ENCODE peak calls at places on chromosome 21, in six cellular contexts. O is RWPE1, Y is AG10803, Q is PC-3, P is fibroblast of pulmonary artery, G is cardiac muscle cell. E is an unnamed sample.

GRCh38 chr21:15437873-15438272 is 291.9 kb upstream of the USP25 start:
- DNase-seq in O (no peak), Y (peak), Q (peak), P (peak), G (peak), E (peak)

GRCh38 chr21:16767201-16767600 is 745.6 kb upstream of the CXADR start:
- DNase-seq in O (no peak), Y (no peak), Q (no peak), P (no peak), G (no peak), E (no peak)

GRCh38 chr21:14923468-14923867 is 141.3 kb downstream of the NRIP1 start:
- DNase-seq in O (no peak), Y (peak), Q (no peak), P (peak), G (peak), E (no peak)

GRCh38 chr21:42533963-42534355 is 20.3 kb downstream of the SLC37A1 start:
- DNase-seq in O (no peak), Y (no peak), Q (no peak), P (no peak), G (no peak), E (no peak)

GRCh38 chr21:44931501-44932365 is 8.1 kb upstream of the SLX9 start:
- DNase-seq in O (no peak), Y (no peak), Q (peak), P (no peak), G (no peak), E (no peak)

GRCh38 chr21:29221259-29221744 is 77.4 kb upstream of the BACH1 start:
- DNase-seq in O (no peak), Y (peak), Q (no peak), P (peak), G (peak), E (no peak)

GRCh38 chr21:32981096-32981495 is 44.6 kb upstream of the OLIG2 start:
- DNase-seq in O (no peak), Y (no peak), Q (no peak), P (no peak), G (no peak), E (no peak)

GRCh38 chr21:34511787-34512451 is at the start of gene KCNE1:
- DNase-seq in O (no peak), Y (peak), Q (no peak), P (peak), G (peak), E (peak)

GRCh38 chr21:42617476-42617875 is 35.9 kb upstream of the PDE9A start:
- DNase-seq in O (no peak), Y (no peak), Q (no peak), P (no peak), G (no peak), E (no peak)

GRCh38 chr21:33989440-33989839 is 73.8 kb upstream of the ATP5PO start:
- DNase-seq in O (no peak), Y (no peak), Q (no peak), P (no peak), G (no peak), E (no peak)

GRCh38 chr21:42348762-42349161 is 2.0 kb downstream of the TFF2 start:
- DNase-seq in O (no peak), Y (no peak), Q (no peak), P (no peak), G (no peak), E (no peak)

GRCh38 chr21:26280715-26281310 is 110.2 kb upstream of the APP start:
- DNase-seq in O (no peak), Y (peak), Q (peak), P (no peak), G (no peak), E (peak)

GRCh38 chr21:29613021-29613420 is 314.3 kb downstream of the BACH1 start:
- DNase-seq in O (no peak), Y (no peak), Q (no peak), P (peak), G (peak), E (no peak)

GRCh38 chr21:42010507-42011493 is 640 bp upstream of the ZBTB21 start:
- DNase-seq in O (peak), Y (peak), Q (peak), P (no peak), G (peak), E (peak)

GRCh38 chr21:37642493-37642892 is 273.8 kb downstream of the KCNJ6 start:
- DNase-seq in O (no peak), Y (no peak), Q (peak), P (no peak), G (no peak), E (peak)

GRCh38 chr21:42089093-42089631 is 18.0 kb downstream of the UMODL1 start:
- DNase-seq in O (no peak), Y (peak), Q (no peak), P (no peak), G (no peak), E (no peak)

GRCh38 chr21:15442743-15443142 is 287.0 kb upstream of the USP25 start:
- DNase-seq in O (no peak), Y (no peak), Q (no peak), P (no peak), G (no peak), E (no peak)

GRCh38 chr21:32278068-32278467 is 781 bp downstream of the MIS18A start:
- DNase-seq in O (peak), Y (no peak), Q (peak), P (no peak), G (no peak), E (no peak)

GRCh38 chr21:42544544-42544943 is 30.9 kb downstream of the SLC37A1 start:
- DNase-seq in O (no peak), Y (no peak), Q (no peak), P (no peak), G (no peak), E (no peak)

GRCh38 chr21:35810431-35810970 is 249.8 kb downstream of the SETD4 start:
- DNase-seq in O (no peak), Y (no peak), Q (no peak), P (no peak), G (no peak), E (no peak)

GRCh38 chr21:25005388-25005787 is 601.9 kb downstream of the MRPL39 start:
- DNase-seq in O (no peak), Y (peak), Q (peak), P (peak), G (no peak), E (peak)

GRCh38 chr21:41868062-41868710 is 11.0 kb downstream of the PRDM15 start:
- DNase-seq in O (no peak), Y (peak), Q (no peak), P (no peak), G (no peak), E (no peak)

GRCh38 chr21:41207401-41208388 is 39.7 kb downstream of the BACE2 start:
- DNase-seq in O (no peak), Y (peak), Q (no peak), P (peak), G (peak), E (peak)

GRCh38 chr21:37587635-37588177 is 221.1 kb downstream of the DYRK1A start:
- DNase-seq in O (no peak), Y (no peak), Q (no peak), P (no peak), G (no peak), E (no peak)

GRCh38 chr21:16194851-16195251 is 465.1 kb downstream of the USP25 start:
- DNase-seq in O (no peak), Y (peak), Q (no peak), P (peak), G (peak), E (peak)

GRCh38 chr21:14989359-14989758 is 75.4 kb downstream of the NRIP1 start:
- DNase-seq in O (no peak), Y (peak), Q (no peak), P (peak), G (peak), E (no peak)

GRCh38 chr21:42468511-42469131 is 27.4 kb downstream of the RSPH1 start:
- DNase-seq in O (no peak), Y (no peak), Q (peak), P (no peak), G (no peak), E (no peak)

GRCh38 chr21:35179990-35180557 is 131.0 kb upstream of the RUNX1 start:
- DNase-seq in O (peak), Y (peak), Q (peak), P (peak), G (peak), E (peak)

GRCh38 chr21:42599486-42599885 is 53.9 kb upstream of the PDE9A start:
- DNase-seq in O (no peak), Y (no peak), Q (no peak), P (no peak), G (no peak), E (no peak)

GRCh38 chr21:25107708-25108107 is 499.6 kb downstream of the MRPL39 start:
- DNase-seq in O (peak), Y (peak), Q (peak), P (peak), G (peak), E (peak)

GRCh38 chr21:15682977-15683376 is 46.8 kb upstream of the USP25 start:
- DNase-seq in O (peak), Y (peak), Q (peak), P (peak), G (peak), E (peak)

GRCh38 chr21:21664871-21665270 is 666.7 kb downstream of the NCAM2 start:
- DNase-seq in O (no peak), Y (no peak), Q (no peak), P (peak), G (peak), E (no peak)

DNA sequence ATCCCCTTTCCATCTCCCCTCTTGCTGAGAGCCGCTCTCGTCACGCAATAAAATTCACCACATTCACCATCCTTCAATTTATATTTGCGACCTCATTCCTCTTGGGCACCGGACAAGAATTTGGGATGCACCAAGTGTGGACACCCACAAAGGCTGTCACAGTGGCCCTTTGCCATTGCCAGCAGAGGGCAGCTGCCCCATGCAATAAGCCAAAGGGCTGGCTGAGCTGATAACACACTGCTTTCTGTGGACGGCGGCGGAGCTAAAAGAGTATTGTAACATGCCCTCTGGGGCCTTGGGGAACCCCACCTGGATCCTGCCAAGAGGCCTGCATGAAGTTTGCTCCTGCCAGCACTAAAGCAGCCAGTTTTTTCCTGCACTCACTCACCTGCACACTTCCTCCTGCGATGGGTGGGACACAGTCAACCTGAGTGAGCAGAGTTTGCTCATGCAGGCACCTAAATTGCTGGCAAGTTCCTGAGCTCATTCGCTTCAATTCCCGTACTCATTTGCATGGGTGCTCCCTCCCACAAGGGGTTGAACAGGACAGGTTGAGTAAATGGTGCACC is 792.3 kb upstream of the ADAMTS5 start:
- DNase-seq in O (no peak), Y (peak), Q (peak), P (no peak), G (no peak), E (peak)
- TF ChIP-seq CTCF in O (no peak), Y (peak), Q (peak), P (peak), G (peak), E (no peak)

GRCh38 chr21:18235545-18235944 is 9.1 kb upstream of the CHODL start:
- DNase-seq in O (no peak), Y (no peak), Q (no peak), P (no peak), G (no peak), E (no peak)
- TF ChIP-seq CTCF in O (no peak), Y (no peak), Q (no peak), P (no peak), G (no peak), E (no peak)

GRCh38 chr21:19767546-19767945 is 1230.7 kb upstream of the NCAM2 start:
- DNase-seq in O (no peak), Y (no peak), Q (no peak), P (peak), G (no peak), E (peak)
- TF ChIP-seq CTCF in O (no peak), Y (no peak), Q (no peak), P (no peak), G (no peak), E (no peak)

DNA sequence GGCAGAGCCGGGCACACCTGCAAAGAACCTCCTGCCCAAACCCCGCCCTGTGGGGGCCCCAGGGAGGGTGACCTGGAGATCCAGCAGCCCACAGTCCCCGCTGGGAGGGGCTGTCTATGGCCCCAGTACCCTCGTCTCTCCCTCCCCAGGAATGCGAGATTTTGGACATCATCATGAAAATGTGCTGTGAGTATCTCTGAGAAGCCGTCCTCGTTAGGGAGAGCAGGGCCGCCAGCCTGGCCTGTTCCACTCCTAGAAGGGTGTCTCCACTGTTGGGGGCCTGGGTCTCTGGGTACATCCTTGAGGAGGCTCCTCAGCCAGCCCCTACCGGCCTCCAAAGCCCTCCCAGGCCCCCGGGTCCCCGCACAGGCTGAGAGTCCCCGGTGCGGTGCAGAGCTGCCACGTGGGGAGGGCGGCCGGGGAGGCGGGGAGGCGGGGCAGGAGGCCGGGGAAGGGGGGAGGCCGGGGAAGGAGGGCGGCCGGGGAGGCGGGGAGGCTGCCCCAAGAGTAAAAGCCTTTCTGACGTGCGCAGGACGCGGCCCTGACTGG is 18.7 kb downstream of the COL6A1 start:
- DNase-seq in O (no peak), Y (no peak), Q (no peak), P (no peak), G (no peak), E (no peak)
- TF ChIP-seq CTCF in O (no peak), Y (no peak), Q (no peak), P (no peak), G (no peak), E (no peak)

DNA sequence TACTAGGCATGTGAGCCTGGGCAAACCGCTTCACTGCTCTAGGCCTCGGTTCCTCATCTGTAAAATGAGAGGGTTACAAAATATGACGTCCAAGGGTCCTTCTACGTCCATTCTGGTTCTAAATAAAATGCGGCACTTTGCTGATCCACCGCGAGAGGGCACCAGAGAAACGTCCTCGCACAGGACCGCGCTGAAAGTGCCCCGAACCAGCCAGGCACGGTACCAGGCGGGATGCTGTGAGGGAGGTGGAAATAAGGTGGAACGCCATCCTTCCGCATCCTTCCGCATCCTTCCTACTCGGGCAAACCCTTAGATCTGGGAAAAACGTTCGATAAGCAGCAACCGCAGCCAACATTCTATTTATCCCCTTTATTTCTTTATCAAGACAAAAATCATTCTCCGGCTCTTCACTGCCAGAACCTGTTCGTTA is 60.3 kb upstream of the KRTAP19-8 start:
- DNase-seq in O (peak), Y (peak), Q (peak), P (peak), G (peak), E (peak)
- TF ChIP-seq CTCF in O (peak), Y (peak), Q (peak), P (peak), G (peak), E (peak)

GRCh38 chr21:43718872-43719747 is at the start of gene PDXK:
- DNase-seq in O (peak), Y (peak), Q (peak), P (peak), G (peak), E (peak)
- TF ChIP-seq CTCF in O (peak), Y (no peak), Q (peak), P (no peak), G (peak), E (no peak)

GRCh38 chr21:46097826-46098286 is at the start of gene COL6A2:
- DNase-seq in O (peak), Y (peak), Q (peak), P (peak), G (peak), E (peak)
- TF ChIP-seq CTCF in O (no peak), Y (no peak), Q (no peak), P (no peak), G (peak), E (no peak)

DNA sequence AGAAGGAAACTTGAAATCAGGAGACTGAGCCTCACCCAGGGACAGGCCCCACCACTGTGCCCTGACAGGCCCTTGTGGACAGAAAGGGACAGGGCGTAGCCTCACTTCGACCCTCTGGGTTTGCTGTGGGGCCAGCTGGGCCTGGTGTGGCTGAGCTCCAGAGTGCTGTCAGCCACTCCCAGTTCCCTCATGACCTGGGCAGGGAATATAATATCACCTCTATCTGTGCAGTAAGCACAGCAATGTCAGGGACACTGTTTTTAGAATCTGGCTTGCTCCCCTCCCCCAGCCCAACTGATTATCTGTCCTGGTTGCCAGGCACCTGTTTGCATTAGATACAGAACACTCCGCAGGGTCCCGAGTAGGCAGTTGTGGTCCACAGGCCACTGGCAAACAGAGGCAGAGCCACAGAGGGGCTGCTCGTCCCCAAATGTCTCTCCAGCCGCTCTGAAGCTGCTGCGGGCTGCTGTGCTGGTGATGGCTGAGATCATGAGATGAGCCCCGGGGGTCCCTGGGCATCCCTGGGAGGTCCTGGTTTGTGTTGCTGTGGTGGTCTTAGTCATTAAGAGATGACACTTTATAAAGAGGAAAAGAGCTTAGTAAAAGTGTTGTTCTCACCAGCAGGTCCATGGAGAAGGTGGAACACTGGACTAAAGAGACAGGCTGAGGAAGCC is 51.6 kb downstream of the ETS2 start:
- DNase-seq in O (no peak), Y (no peak), Q (no peak), P (no peak), G (no peak), E (no peak)
- TF ChIP-seq CTCF in O (no peak), Y (no peak), Q (no peak), P (no peak), G (no peak), E (no peak)

GRCh38 chr21:46118871-46119564 is 21.1 kb downstream of the COL6A2 start:
- DNase-seq in O (no peak), Y (no peak), Q (no peak), P (no peak), G (no peak), E (no peak)

GRCh38 chr21:46120301-46121285 is 22.7 kb downstream of the COL6A2 start:
- DNase-seq in O (no peak), Y (no peak), Q (no peak), P (no peak), G (no peak), E (no peak)

GRCh38 chr21:46121286-46122221 is 23.6 kb downstream of the COL6A2 start:
- DNase-seq in O (no peak), Y (no peak), Q (no peak), P (no peak), G (no peak), E (no peak)

GRCh38 chr21:46118305-46118870 is 20.5 kb downstream of the COL6A2 start:
- DNase-seq in O (no peak), Y (no peak), Q (no peak), P (no peak), G (no peak), E (no peak)

GRCh38 chr21:46119565-46120271 is 21.8 kb downstream of the COL6A2 start:
- DNase-seq in O (no peak), Y (no peak), Q (no peak), P (no peak), G (no peak), E (no peak)
- TF ChIP-seq CTCF in O (no peak), Y (no peak), Q (no peak), P (no peak), G (no peak), E (no peak)